ENCODE peak calls at places on chromosomes 1 and 21, in nine cellular contexts. T, B, D, E, U, Q, P, I and Y are unnamed samples.

GRCh38 chr1:190475394-190476250 is 2.0 kb downstream of the BRINP3 start:
- DNase-seq in T (no peak), B (no peak), D (no peak), E (no peak), U (no peak), Q (no peak), P (no peak), I (no peak), Y (no peak)

GRCh38 chr21:45299864-45300785 is 12.4 kb upstream of the POFUT2 start:
- DNase-seq in T (no peak), B (no peak), D (no peak), E (no peak), U (no peak), Q (no peak), P (no peak), I (no peak), Y (no peak)

GRCh38 chr21:46308431-46308830 is 15.2 kb downstream of the C21orf58 start:
- DNase-seq in T (no peak), B (no peak), D (no peak), E (no peak), U (no peak), Q (no peak), P (no peak), I (no peak), Y (no peak)

GRCh38 chr21:45979651-45980050 is 1.9 kb upstream of the COL6A1 start:
- DNase-seq in T (peak), B (no peak), D (no peak), E (no peak), U (no peak), Q (no peak), P (no peak), I (no peak), Y (no peak)

GRCh38 chr1:181743878-181744312 is 260.6 kb downstream of the CACNA1E start:
- DNase-seq in T (no peak), B (no peak), D (no peak), E (no peak), U (no peak), Q (no peak), P (no peak), I (no peak), Y (no peak)

GRCh38 chr1:79599257-79599656 is 592.7 kb upstream of the ADGRL4 start:
- DNase-seq in T (no peak), B (no peak), D (no peak), E (no peak), U (no peak), Q (no peak), P (no peak), I (no peak), Y (no peak)

GRCh38 chr1:4107291-4107690 is 207.2 kb upstream of the C1orf174 start:
- DNase-seq in T (no peak), B (no peak), D (no peak), E (no peak), U (no peak), Q (no peak), P (no peak), I (no peak), Y (no peak)

GRCh38 chr1:153538315-153538821 is 2.4 kb downstream of the S100A5 start:
- DNase-seq in T (peak), B (peak), D (no peak), E (no peak), U (no peak), Q (no peak), P (no peak), I (no peak), Y (no peak)

GRCh38 chr1:239742416-239743109 is 349.1 kb upstream of the FMN2 start:
- DNase-seq in T (no peak), B (no peak), D (no peak), E (no peak), U (no peak), Q (no peak), P (no peak), I (no peak), Y (no peak)

GRCh38 chr1:224340711-224341384 is 10.9 kb upstream of the NVL start:
- DNase-seq in T (peak), B (no peak), D (no peak), E (peak), U (no peak), Q (no peak), P (peak), I (no peak), Y (no peak)

GRCh38 chr1:205915354-205915990 is 27.8 kb downstream of the SLC26A9 start:
- DNase-seq in T (no peak), B (no peak), D (no peak), E (no peak), U (no peak), Q (no peak), P (no peak), I (no peak), Y (peak)

GRCh38 chr1:45171575-45171974 is 34.8 kb downstream of the ZSWIM5 start:
- DNase-seq in T (no peak), B (no peak), D (no peak), E (no peak), U (no peak), Q (no peak), P (no peak), I (no peak), Y (no peak)

GRCh38 chr21:45894107-45894810 is 87.3 kb upstream of the COL6A1 start:
- DNase-seq in T (peak), B (peak), D (no peak), E (no peak), U (no peak), Q (no peak), P (no peak), I (peak), Y (no peak)

GRCh38 chr1:33378976-33379375 is 51.9 kb downstream of the PHC2 start:
- DNase-seq in T (no peak), B (no peak), D (peak), E (no peak), U (no peak), Q (no peak), P (no peak), I (no peak), Y (no peak)

GRCh38 chr1:222266223-222267215 is 281.4 kb downstream of the HHIPL2 start:
- DNase-seq in T (no peak), B (no peak), D (no peak), E (no peak), U (no peak), Q (no peak), P (no peak), I (no peak), Y (no peak)

GRCh38 chr1:116460261-116460660 is 87.2 kb downstream of the ATP1A1 start:
- DNase-seq in T (no peak), B (no peak), D (no peak), E (no peak), U (peak), Q (no peak), P (no peak), I (no peak), Y (no peak)

GRCh38 chr1:186304982-186305949 is 69.8 kb downstream of the TPR start:
- DNase-seq in T (no peak), B (peak), D (no peak), E (no peak), U (no peak), Q (peak), P (peak), I (no peak), Y (no peak)

GRCh38 chr1:1022322-1023090 is 2.6 kb downstream of the AGRN start:
- DNase-seq in T (peak), B (no peak), D (no peak), E (no peak), U (no peak), Q (no peak), P (no peak), I (no peak), Y (no peak)

DNA sequence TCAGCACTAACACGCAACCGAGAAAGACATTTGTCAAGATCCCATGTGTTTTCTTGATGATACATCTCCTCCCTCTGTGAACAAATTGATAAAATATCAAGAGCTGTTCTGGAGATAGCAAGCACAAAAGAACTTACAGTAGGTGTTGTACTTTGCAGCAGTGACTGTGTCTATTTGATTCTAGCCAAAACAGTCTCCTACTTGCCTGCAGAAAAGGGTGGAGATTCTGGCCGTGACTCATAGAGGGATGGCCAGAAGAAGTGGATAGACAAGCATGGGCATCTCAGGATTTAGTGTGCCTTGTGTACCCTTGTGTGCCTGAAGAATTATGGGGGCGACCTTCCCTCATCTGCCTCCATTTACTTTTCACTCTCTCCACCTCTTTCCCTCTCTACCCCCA is 458.4 kb upstream of the LRRC7 start:
- DNase-seq in T (no peak), B (no peak), D (no peak), E (no peak), U (no peak), Q (no peak), P (no peak), I (no peak), Y (no peak)
- TF ChIP-seq CTCF in T (no peak), B (no peak), D (no peak), E (no peak), U (no peak), Q (no peak), P (no peak), I (no peak), Y (no peak)

DNA sequence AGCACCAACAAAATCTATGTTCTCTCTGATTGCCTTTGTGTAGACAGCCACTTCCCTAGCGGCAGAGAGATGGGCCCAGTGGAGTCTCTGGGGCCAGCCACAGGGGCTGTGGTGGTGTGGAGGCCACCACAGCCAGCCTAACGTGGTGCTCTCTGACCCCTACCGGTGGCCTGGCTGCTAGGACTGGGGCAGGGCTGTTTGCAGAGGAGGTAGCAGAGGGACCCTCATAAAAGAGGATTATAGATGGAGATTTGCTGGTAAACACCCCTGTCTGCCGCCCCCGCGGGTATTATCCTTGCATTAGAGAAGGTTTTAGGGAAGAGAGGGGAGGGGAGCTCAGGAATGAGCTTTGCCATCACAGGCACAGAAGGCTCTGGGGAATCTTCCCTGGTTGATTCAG is 310.3 kb upstream of the VAMP3 start:
- DNase-seq in T (peak), B (no peak), D (no peak), E (no peak), U (no peak), Q (no peak), P (no peak), I (no peak), Y (no peak)
- TF ChIP-seq CTCF in T (peak), B (no peak), D (no peak), E (no peak), U (no peak), Q (no peak), P (no peak), I (no peak), Y (no peak)

DNA sequence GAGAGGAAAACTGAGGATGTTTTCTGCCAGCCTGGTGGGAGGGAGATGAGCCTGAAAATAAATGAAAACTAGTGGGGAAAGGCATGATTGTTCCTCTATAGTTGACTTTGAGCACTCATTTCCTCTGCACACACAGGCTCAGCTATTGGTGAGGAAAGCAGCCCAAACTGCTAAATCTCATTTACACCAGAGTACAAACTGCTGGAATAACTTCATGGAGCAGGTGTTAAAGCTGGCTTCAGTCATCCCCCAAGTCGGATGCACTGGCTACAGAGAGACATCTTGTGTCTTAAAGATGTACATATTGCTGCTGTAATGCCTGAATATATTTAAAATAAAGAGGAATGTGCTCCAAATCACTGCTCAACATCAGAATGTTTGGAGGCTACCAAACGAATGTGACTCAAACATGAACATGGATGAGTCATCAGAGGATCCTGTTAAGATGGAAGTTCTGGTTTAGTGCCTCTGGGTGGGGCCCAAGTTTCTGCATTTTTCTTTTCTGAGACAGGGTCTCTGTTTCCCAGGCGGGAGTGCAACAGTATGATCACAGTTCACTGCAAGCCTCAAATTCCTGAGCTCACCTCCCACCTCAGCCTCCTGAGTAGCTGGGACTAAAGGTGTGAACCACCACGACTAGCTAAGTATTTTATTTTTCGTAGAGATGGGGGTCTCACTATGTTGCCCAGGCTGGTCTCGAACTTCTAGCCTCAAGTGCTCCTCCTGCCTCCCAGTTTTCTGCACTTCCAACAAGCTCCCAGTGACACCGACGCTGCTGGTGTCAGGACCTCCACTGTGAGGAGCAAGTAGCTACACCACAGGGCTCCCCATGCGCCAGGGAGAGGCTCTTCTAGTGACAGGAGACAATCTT is 79.0 kb upstream of the KRTAP19-8 start:
- DNase-seq in T (no peak), B (peak), D (no peak), E (no peak), U (no peak), Q (no peak), P (no peak), I (peak), Y (no peak)
- TF ChIP-seq CTCF in T (no peak), B (no peak), D (no peak), E (no peak), U (no peak), Q (no peak), P (no peak), I (no peak), Y (no peak)

DNA sequence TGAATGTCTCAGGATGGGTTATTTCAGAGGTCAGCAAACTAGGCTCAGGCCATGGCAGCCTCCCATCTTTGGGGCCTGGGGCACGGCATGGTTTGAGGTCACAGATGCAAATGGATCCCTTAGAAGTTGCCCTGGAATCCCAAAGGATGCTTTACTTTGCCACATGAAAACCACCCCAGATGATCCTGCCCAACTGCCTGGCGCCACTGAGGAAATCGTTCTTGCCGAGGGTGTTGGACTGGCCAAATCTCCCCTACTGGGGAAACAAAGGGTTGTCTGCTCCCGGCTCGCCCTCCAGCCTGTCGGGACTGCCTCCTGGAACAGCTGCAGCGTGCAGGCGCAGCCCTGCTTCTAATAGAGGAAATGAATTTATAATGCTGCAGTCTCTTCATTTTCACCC is 173.0 kb upstream of the LMO4 start:
- DNase-seq in T (no peak), B (no peak), D (no peak), E (no peak), U (no peak), Q (no peak), P (no peak), I (no peak), Y (no peak)
- TF ChIP-seq CTCF in T (no peak), B (no peak), D (no peak), E (no peak), U (no peak), Q (no peak), P (no peak), I (no peak), Y (no peak)

DNA sequence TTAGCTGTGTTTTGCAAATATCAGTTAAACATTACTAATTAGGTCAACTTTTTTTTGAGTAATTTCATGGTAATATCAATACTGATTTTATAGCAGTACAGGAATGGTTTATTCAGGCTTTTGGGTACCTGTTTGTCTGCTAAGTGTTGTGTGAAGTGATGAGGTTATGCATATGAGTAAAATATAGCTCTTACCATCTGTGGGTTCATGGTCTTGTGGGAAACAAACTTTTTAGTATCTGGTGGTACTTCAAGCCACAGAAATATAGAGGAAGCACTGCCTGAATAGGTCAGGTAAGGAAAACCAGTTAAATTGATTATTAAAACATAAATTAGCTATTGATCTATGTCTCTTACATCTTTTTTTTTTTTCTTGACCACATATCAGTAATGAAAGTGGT is 113.9 kb downstream of the RABGAP1L start:
- DNase-seq in T (no peak), B (no peak), D (no peak), E (no peak), U (no peak), Q (no peak), P (no peak), I (no peak), Y (no peak)
- TF ChIP-seq CTCF in T (no peak), B (no peak), D (no peak), E (no peak), U (no peak), Q (no peak), P (no peak), I (no peak), Y (no peak)

DNA sequence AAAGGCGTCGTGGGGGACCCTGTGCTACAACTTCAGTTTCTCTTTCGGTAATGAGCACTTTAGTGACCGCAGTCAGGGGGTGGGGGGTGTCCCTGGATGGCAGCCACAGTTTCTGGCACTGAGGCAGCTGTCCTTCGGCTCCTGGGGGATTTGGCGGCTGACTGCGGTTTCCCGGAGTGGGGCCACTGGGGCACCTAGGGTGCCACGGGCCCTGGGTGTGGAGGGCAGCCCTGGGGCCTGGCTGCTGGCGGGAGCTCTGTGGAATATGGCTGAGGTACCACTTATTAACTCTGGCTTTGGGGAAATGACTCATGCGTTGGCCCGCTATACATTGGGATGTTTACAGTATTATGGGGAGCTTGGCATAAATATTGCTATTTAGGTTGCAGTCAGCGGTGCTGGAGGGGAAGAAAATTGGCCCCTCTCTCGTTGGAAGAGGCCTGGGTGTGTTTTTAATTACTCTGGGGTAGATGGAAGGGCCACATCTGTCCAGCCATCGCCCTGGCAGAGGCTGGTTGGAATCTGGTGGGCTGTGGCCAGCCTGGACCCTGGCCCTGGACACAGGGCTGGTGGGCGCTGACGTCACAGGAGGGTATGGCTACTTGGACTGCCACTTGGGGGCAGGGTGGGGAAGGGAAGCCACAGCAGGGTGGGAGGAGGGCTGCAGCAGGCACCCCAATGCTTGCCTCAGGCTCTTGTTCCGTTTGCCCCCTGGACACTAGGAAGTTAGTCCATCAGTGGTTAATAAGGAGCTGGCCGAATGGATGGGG is 2.0 kb downstream of the EPHB2 start:
- DNase-seq in T (no peak), B (peak), D (no peak), E (no peak), U (no peak), Q (no peak), P (no peak), I (no peak), Y (no peak)
- TF ChIP-seq CTCF in T (peak), B (peak), D (no peak), E (no peak), U (no peak), Q (no peak), P (no peak), I (peak), Y (no peak)

DNA sequence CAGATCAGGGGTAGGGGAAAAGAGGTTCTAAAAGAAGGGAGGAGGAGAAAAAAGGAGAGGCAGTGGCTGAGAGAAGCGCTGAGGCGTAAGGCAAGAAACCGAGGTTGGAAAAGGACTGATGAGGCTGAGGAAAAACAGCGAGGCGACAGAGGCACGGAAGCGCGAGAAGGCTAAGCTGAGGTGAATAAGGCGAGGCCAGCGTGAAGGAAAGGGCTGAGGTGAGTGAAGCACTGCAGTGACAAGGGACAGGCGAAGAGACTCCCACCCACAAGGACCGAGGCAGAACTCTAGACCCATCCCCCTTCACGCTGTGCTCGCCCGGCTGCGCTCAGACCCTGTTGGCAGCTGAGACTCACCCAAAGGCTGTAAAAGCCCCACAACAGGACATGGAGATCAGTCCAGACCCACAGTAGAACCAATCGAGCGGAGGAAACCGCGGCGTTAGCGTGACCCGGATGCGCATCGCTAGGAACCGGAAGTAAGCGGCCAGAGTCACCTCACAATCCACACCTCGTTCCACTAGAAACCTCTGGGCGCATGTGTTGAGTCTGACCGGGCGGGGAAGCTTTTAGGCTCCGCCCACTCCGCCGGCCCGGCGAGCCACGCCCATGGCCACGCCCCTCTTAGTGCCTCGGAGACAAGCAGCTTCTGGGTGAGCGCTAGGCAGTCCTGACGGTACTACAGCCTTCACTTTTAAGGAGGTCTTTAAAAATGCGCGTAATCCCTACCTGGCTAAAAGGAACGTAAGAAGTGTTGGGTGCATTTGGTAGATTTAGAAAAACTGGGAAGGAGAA is at the start of gene EYA3:
- DNase-seq in T (peak), B (peak), D (peak), E (peak), U (peak), Q (peak), P (peak), I (peak), Y (peak)
- TF ChIP-seq CTCF in T (no peak), B (no peak), D (no peak), E (no peak), U (no peak), Q (no peak), P (no peak), I (no peak), Y (no peak)

GRCh38 chr1:32247983-32248889 is 1.2 kb downstream of the FAM167B start:
- DNase-seq in T (peak), B (peak), D (peak), E (peak), U (peak), Q (peak), P (peak), I (peak), Y (peak)
- TF ChIP-seq CTCF in T (peak), B (peak), D (peak), E (peak), U (peak), Q (peak), P (peak), I (peak), Y (peak)